ENCODE peak calls at places on chromosome 6, in eight cellular contexts. W, Z, I, J, H, A, T and F are unnamed samples.

GRCh38 chr6:109359248-109359647 is 23.0 kb downstream of the CD164 start:
- DNase-seq in A (no peak), J (no peak), I (no peak), H (no peak), W (no peak), Z (no peak), T (no peak), F (no peak)

GRCh38 chr6:45728674-45729073 is 287.0 kb downstream of the CLIC5 start:
- DNase-seq in T (no peak), W (no peak), A (peak), Z (no peak), I (no peak), H (no peak), J (no peak), F (peak)

GRCh38 chr6:56101141-56101553 is 146.2 kb downstream of the COL21A1 start:
- DNase-seq in I (no peak), Z (no peak), H (no peak), A (peak), W (peak), T (no peak), J (no peak), F (peak)

GRCh38 chr6:44670146-44670545 is 282.6 kb downstream of the CDC5L start:
- DNase-seq in Z (no peak), I (no peak), A (no peak), J (no peak), H (no peak), T (no peak), W (no peak), F (no peak)

GRCh38 chr6:159727717-159728440 is 573 bp downstream of the WTAP start:
- DNase-seq in J (no peak), H (no peak), T (no peak), Z (peak), I (no peak), A (peak), W (no peak), F (peak)

GRCh38 chr6:146985111-146985510 is 219.1 kb upstream of the STXBP5 start:
- DNase-seq in T (no peak), I (no peak), A (no peak), J (no peak), H (no peak), Z (peak), W (no peak), F (no peak)

GRCh38 chr6:70336976-70337375 is 34.1 kb upstream of the COL9A1 start:
- DNase-seq in J (no peak), W (no peak), H (no peak), Z (no peak), I (no peak), A (no peak), T (no peak), F (no peak)

GRCh38 chr6:80988892-80989291 is 763.6 kb downstream of the TENT5A start:
- DNase-seq in I (no peak), W (no peak), T (no peak), Z (no peak), A (no peak), H (no peak), J (no peak), F (no peak)

GRCh38 chr6:14456941-14457340 is 339.4 kb downstream of the CD83 start:
- DNase-seq in W (no peak), Z (no peak), H (no peak), J (no peak), T (no peak), I (no peak), A (no peak), F (no peak)

GRCh38 chr6:116881236-116881635 is 4.2 kb downstream of the RFX6 start:
- DNase-seq in W (peak), Z (no peak), H (no peak), A (no peak), T (no peak), I (no peak), J (no peak), F (no peak)